ENCODE peak calls at places on chromosomes 7 and 10, in five cellular contexts. One of them, this sample, is unnamed.

GRCh38 chr7:32957326-32958045 is at the start of gene FKBP9:
- DNase-seq in fibroblast of lung: peak; percentile 86
- DNase-seq in nucleus accumbens: peak; percentile 57
- DNase-seq in stimulated activated CD4-positive, alpha-beta T cell treated with anti-CD3 and anti-CD28 coated beads, Interleukin-1b, Interleukin-23, amount 100 ng/mL, for 24 hours: no peak
- DNase-seq in HT-29: peak; percentile 96
- DNase-seq in this sample: no peak

GRCh38 chr10:72273410-72274212 is at the start of gene DDIT4:
- DNase-seq in fibroblast of lung: peak; percentile 100
- DNase-seq in nucleus accumbens: peak; percentile 99
- DNase-seq in stimulated activated CD4-positive, alpha-beta T cell treated with anti-CD3 and anti-CD28 coated beads, Interleukin-1b, Interleukin-23, amount 100 ng/mL, for 24 hours: peak; percentile 97
- DNase-seq in HT-29: peak; percentile 98
- DNase-seq in this sample: peak; percentile 94

GRCh38 chr10:46539596-46540411 is 16.7 kb downstream of the GPRIN2 start:
- DNase-seq in fibroblast of lung: peak; percentile 51
- DNase-seq in nucleus accumbens: no peak
- DNase-seq in stimulated activated CD4-positive, alpha-beta T cell treated with anti-CD3 and anti-CD28 coated beads, Interleukin-1b, Interleukin-23, amount 100 ng/mL, for 24 hours: no peak
- DNase-seq in HT-29: peak; percentile 79
- DNase-seq in this sample: no peak

GRCh38 chr7:26683277-26683676 is 181.1 kb downstream of the SKAP2 start:
- DNase-seq in fibroblast of lung: no peak
- DNase-seq in nucleus accumbens: no peak
- DNase-seq in stimulated activated CD4-positive, alpha-beta T cell treated with anti-CD3 and anti-CD28 coated beads, Interleukin-1b, Interleukin-23, amount 100 ng/mL, for 24 hours: no peak
- DNase-seq in HT-29: no peak
- DNase-seq in this sample: no peak

GRCh38 chr10:104209575-104210198 is 22.5 kb downstream of the CFAP43 start:
- DNase-seq in fibroblast of lung: peak; percentile 57
- DNase-seq in nucleus accumbens: peak; percentile 1
- DNase-seq in stimulated activated CD4-positive, alpha-beta T cell treated with anti-CD3 and anti-CD28 coated beads, Interleukin-1b, Interleukin-23, amount 100 ng/mL, for 24 hours: peak; percentile 7
- DNase-seq in HT-29: peak; percentile 59
- DNase-seq in this sample: no peak

GRCh38 chr7:101632641-101633040 is 3.5 kb upstream of the MYL10 start:
- DNase-seq in fibroblast of lung: no peak
- DNase-seq in nucleus accumbens: no peak
- DNase-seq in stimulated activated CD4-positive, alpha-beta T cell treated with anti-CD3 and anti-CD28 coated beads, Interleukin-1b, Interleukin-23, amount 100 ng/mL, for 24 hours: no peak
- DNase-seq in HT-29: no peak
- DNase-seq in this sample: no peak

GRCh38 chr10:61750943-61751471 is 88.3 kb downstream of the CABCOCO1 start:
- DNase-seq in fibroblast of lung: peak; percentile 61
- DNase-seq in nucleus accumbens: peak; percentile 8
- DNase-seq in stimulated activated CD4-positive, alpha-beta T cell treated with anti-CD3 and anti-CD28 coated beads, Interleukin-1b, Interleukin-23, amount 100 ng/mL, for 24 hours: peak; percentile 54
- DNase-seq in HT-29: peak; percentile 93
- DNase-seq in this sample: peak; percentile 26

GRCh38 chr10:26439436-26440090 is 1.4 kb downstream of the APBB1IP start:
- DNase-seq in fibroblast of lung: no peak
- DNase-seq in nucleus accumbens: no peak
- DNase-seq in stimulated activated CD4-positive, alpha-beta T cell treated with anti-CD3 and anti-CD28 coated beads, Interleukin-1b, Interleukin-23, amount 100 ng/mL, for 24 hours: no peak
- DNase-seq in HT-29: no peak
- DNase-seq in this sample: no peak

GRCh38 chr7:134278502-134279153 is 38.1 kb downstream of the SLC35B4 start:
- DNase-seq in fibroblast of lung: no peak
- DNase-seq in nucleus accumbens: no peak
- DNase-seq in stimulated activated CD4-positive, alpha-beta T cell treated with anti-CD3 and anti-CD28 coated beads, Interleukin-1b, Interleukin-23, amount 100 ng/mL, for 24 hours: no peak
- DNase-seq in HT-29: no peak
- DNase-seq in this sample: no peak

GRCh38 chr7:134639061-134639460 is 7.6 kb upstream of the BPGM start:
- DNase-seq in fibroblast of lung: no peak
- DNase-seq in nucleus accumbens: no peak
- DNase-seq in stimulated activated CD4-positive, alpha-beta T cell treated with anti-CD3 and anti-CD28 coated beads, Interleukin-1b, Interleukin-23, amount 100 ng/mL, for 24 hours: no peak
- DNase-seq in HT-29: no peak
- DNase-seq in this sample: no peak

GRCh38 chr10:4061441-4061951 is 276.5 kb upstream of the KLF6 start:
- DNase-seq in fibroblast of lung: peak; percentile 89
- DNase-seq in nucleus accumbens: no peak
- DNase-seq in stimulated activated CD4-positive, alpha-beta T cell treated with anti-CD3 and anti-CD28 coated beads, Interleukin-1b, Interleukin-23, amount 100 ng/mL, for 24 hours: no peak
- DNase-seq in HT-29: peak; percentile 56
- DNase-seq in this sample: no peak

GRCh38 chr10:30207485-30208052 is 141.5 kb downstream of the MTPAP start:
- DNase-seq in fibroblast of lung: no peak
- DNase-seq in nucleus accumbens: no peak
- DNase-seq in stimulated activated CD4-positive, alpha-beta T cell treated with anti-CD3 and anti-CD28 coated beads, Interleukin-1b, Interleukin-23, amount 100 ng/mL, for 24 hours: no peak
- DNase-seq in HT-29: no peak
- DNase-seq in this sample: no peak

GRCh38 chr7:40833541-40834234 is 698.9 kb downstream of the SUGCT start:
- DNase-seq in fibroblast of lung: peak; percentile 66
- DNase-seq in nucleus accumbens: no peak
- DNase-seq in stimulated activated CD4-positive, alpha-beta T cell treated with anti-CD3 and anti-CD28 coated beads, Interleukin-1b, Interleukin-23, amount 100 ng/mL, for 24 hours: no peak
- DNase-seq in HT-29: peak; percentile 27
- DNase-seq in this sample: no peak

GRCh38 chr7:3760696-3761095 is 459.6 kb downstream of the SDK1 start:
- DNase-seq in fibroblast of lung: peak; percentile 16
- DNase-seq in nucleus accumbens: no peak
- DNase-seq in stimulated activated CD4-positive, alpha-beta T cell treated with anti-CD3 and anti-CD28 coated beads, Interleukin-1b, Interleukin-23, amount 100 ng/mL, for 24 hours: no peak
- DNase-seq in HT-29: no peak
- DNase-seq in this sample: no peak

GRCh38 chr10:5293691-5294550 is 70.8 kb upstream of the UCN3 start:
- DNase-seq in fibroblast of lung: no peak
- DNase-seq in nucleus accumbens: no peak
- DNase-seq in stimulated activated CD4-positive, alpha-beta T cell treated with anti-CD3 and anti-CD28 coated beads, Interleukin-1b, Interleukin-23, amount 100 ng/mL, for 24 hours: peak; percentile 61
- DNase-seq in HT-29: peak; percentile 82
- DNase-seq in this sample: no peak

GRCh38 chr7:111089822-111090426 is 1.0 kb upstream of the LRRN3 start:
- DNase-seq in fibroblast of lung: peak; percentile 74
- DNase-seq in nucleus accumbens: no peak
- DNase-seq in stimulated activated CD4-positive, alpha-beta T cell treated with anti-CD3 and anti-CD28 coated beads, Interleukin-1b, Interleukin-23, amount 100 ng/mL, for 24 hours: no peak
- DNase-seq in HT-29: peak; percentile 64
- DNase-seq in this sample: no peak

GRCh38 chr10:7506571-7506970 is 95.7 kb upstream of the SFMBT2 start:
- DNase-seq in fibroblast of lung: no peak
- DNase-seq in nucleus accumbens: no peak
- DNase-seq in stimulated activated CD4-positive, alpha-beta T cell treated with anti-CD3 and anti-CD28 coated beads, Interleukin-1b, Interleukin-23, amount 100 ng/mL, for 24 hours: no peak
- DNase-seq in HT-29: no peak
- DNase-seq in this sample: no peak

GRCh38 chr7:100449190-100449795 is 13.0 kb upstream of the PPP1R35 start:
- DNase-seq in fibroblast of lung: no peak
- DNase-seq in nucleus accumbens: no peak
- DNase-seq in stimulated activated CD4-positive, alpha-beta T cell treated with anti-CD3 and anti-CD28 coated beads, Interleukin-1b, Interleukin-23, amount 100 ng/mL, for 24 hours: no peak
- DNase-seq in HT-29: no peak
- DNase-seq in this sample: no peak

GRCh38 chr10:29555746-29556481 is 78.9 kb downstream of the SVIL start:
- DNase-seq in fibroblast of lung: peak; percentile 66
- DNase-seq in nucleus accumbens: no peak
- DNase-seq in stimulated activated CD4-positive, alpha-beta T cell treated with anti-CD3 and anti-CD28 coated beads, Interleukin-1b, Interleukin-23, amount 100 ng/mL, for 24 hours: no peak
- DNase-seq in HT-29: peak; percentile 32
- DNase-seq in this sample: no peak

GRCh38 chr7:45242698-45243097 is 85.1 kb downstream of the RAMP3 start:
- DNase-seq in fibroblast of lung: no peak
- DNase-seq in nucleus accumbens: no peak
- DNase-seq in stimulated activated CD4-positive, alpha-beta T cell treated with anti-CD3 and anti-CD28 coated beads, Interleukin-1b, Interleukin-23, amount 100 ng/mL, for 24 hours: no peak
- DNase-seq in HT-29: no peak
- DNase-seq in this sample: no peak

GRCh38 chr10:3054183-3054815 is 13.0 kb upstream of the PFKP start:
- DNase-seq in fibroblast of lung: no peak
- DNase-seq in nucleus accumbens: no peak
- DNase-seq in stimulated activated CD4-positive, alpha-beta T cell treated with anti-CD3 and anti-CD28 coated beads, Interleukin-1b, Interleukin-23, amount 100 ng/mL, for 24 hours: no peak
- DNase-seq in HT-29: no peak
- DNase-seq in this sample: no peak

GRCh38 chr10:35079763-35080162 is 10.4 kb downstream of the CUL2 start:
- DNase-seq in fibroblast of lung: peak; percentile 59
- DNase-seq in nucleus accumbens: no peak
- DNase-seq in stimulated activated CD4-positive, alpha-beta T cell treated with anti-CD3 and anti-CD28 coated beads, Interleukin-1b, Interleukin-23, amount 100 ng/mL, for 24 hours: no peak
- DNase-seq in HT-29: no peak
- DNase-seq in this sample: no peak

GRCh38 chr7:99579956-99580777 is 17.9 kb upstream of the TMEM225B start:
- DNase-seq in fibroblast of lung: peak; percentile 52
- DNase-seq in nucleus accumbens: peak; percentile 35
- DNase-seq in stimulated activated CD4-positive, alpha-beta T cell treated with anti-CD3 and anti-CD28 coated beads, Interleukin-1b, Interleukin-23, amount 100 ng/mL, for 24 hours: peak; percentile 38
- DNase-seq in HT-29: no peak
- DNase-seq in this sample: no peak

GRCh38 chr10:122171270-122171669 is 99.8 kb upstream of the BTBD16 start:
- DNase-seq in fibroblast of lung: no peak
- DNase-seq in nucleus accumbens: no peak
- DNase-seq in stimulated activated CD4-positive, alpha-beta T cell treated with anti-CD3 and anti-CD28 coated beads, Interleukin-1b, Interleukin-23, amount 100 ng/mL, for 24 hours: no peak
- DNase-seq in HT-29: no peak
- DNase-seq in this sample: no peak

GRCh38 chr10:78082636-78083035 is 49.0 kb downstream of the RPS24 start:
- DNase-seq in fibroblast of lung: no peak
- DNase-seq in nucleus accumbens: no peak
- DNase-seq in stimulated activated CD4-positive, alpha-beta T cell treated with anti-CD3 and anti-CD28 coated beads, Interleukin-1b, Interleukin-23, amount 100 ng/mL, for 24 hours: no peak
- DNase-seq in HT-29: no peak
- DNase-seq in this sample: no peak

GRCh38 chr10:24310104-24310503 is 101.2 kb downstream of the KIAA1217 start:
- DNase-seq in fibroblast of lung: no peak
- DNase-seq in nucleus accumbens: no peak
- DNase-seq in stimulated activated CD4-positive, alpha-beta T cell treated with anti-CD3 and anti-CD28 coated beads, Interleukin-1b, Interleukin-23, amount 100 ng/mL, for 24 hours: no peak
- DNase-seq in HT-29: no peak
- DNase-seq in this sample: no peak

GRCh38 chr10:61943699-61944444 is 42.4 kb downstream of the ARID5B start:
- DNase-seq in fibroblast of lung: peak; percentile 73
- DNase-seq in nucleus accumbens: no peak
- DNase-seq in stimulated activated CD4-positive, alpha-beta T cell treated with anti-CD3 and anti-CD28 coated beads, Interleukin-1b, Interleukin-23, amount 100 ng/mL, for 24 hours: no peak
- DNase-seq in HT-29: peak; percentile 81
- DNase-seq in this sample: no peak

GRCh38 chr7:102286237-102287081 is at the start of gene SH2B2:
- DNase-seq in fibroblast of lung: peak; percentile 60
- DNase-seq in nucleus accumbens: peak; percentile 36
- DNase-seq in stimulated activated CD4-positive, alpha-beta T cell treated with anti-CD3 and anti-CD28 coated beads, Interleukin-1b, Interleukin-23, amount 100 ng/mL, for 24 hours: no peak
- DNase-seq in HT-29: peak; percentile 53
- DNase-seq in this sample: peak; percentile 17

GRCh38 chr10:52313350-52314006 is 603 bp upstream of the DKK1 start:
- DNase-seq in fibroblast of lung: peak; percentile 12
- DNase-seq in nucleus accumbens: no peak
- DNase-seq in stimulated activated CD4-positive, alpha-beta T cell treated with anti-CD3 and anti-CD28 coated beads, Interleukin-1b, Interleukin-23, amount 100 ng/mL, for 24 hours: no peak
- DNase-seq in HT-29: peak; percentile 49
- DNase-seq in this sample: no peak

GRCh38 chr10:6530211-6530840 is 49.8 kb downstream of the PRKCQ start:
- DNase-seq in fibroblast of lung: no peak
- DNase-seq in nucleus accumbens: no peak
- DNase-seq in stimulated activated CD4-positive, alpha-beta T cell treated with anti-CD3 and anti-CD28 coated beads, Interleukin-1b, Interleukin-23, amount 100 ng/mL, for 24 hours: peak; percentile 52
- DNase-seq in HT-29: no peak
- DNase-seq in this sample: peak; percentile 22